ENCODE peak calls at places on chromosomes 16 and 17, in four cellular contexts. U, R, G and H are unnamed samples.

GRCh38 chr16:27284865-27285675 is 16.5 kb upstream of the NSMCE1 start:
- DNase-seq in U (no peak), R (no peak), G (no peak), H (no peak)

GRCh38 chr17:55237826-55238196 is 26.9 kb upstream of the HLF start:
- DNase-seq in R (no peak), U (no peak), G (no peak), H (no peak)

GRCh38 chr17:34173221-34173620 is 81.9 kb upstream of the CCL2 start:
- DNase-seq in U (no peak), R (no peak), G (no peak), H (peak)

GRCh38 chr16:57403965-57404817 is at the start of gene CCL17:
- DNase-seq in G (peak), U (no peak), R (no peak), H (no peak)

GRCh38 chr17:19742495-19742894 is 5.6 kb downstream of the ALDH3A1 start:
- DNase-seq in G (no peak), U (no peak), R (no peak), H (no peak)

GRCh38 chr16:71896688-71897368 is 1.5 kb downstream of the IST1 start:
- DNase-seq in U (no peak), R (no peak), G (no peak), H (no peak)

GRCh38 chr17:47733047-47733413 is at the start of gene TBX21:
- DNase-seq in R (peak), U (peak), G (peak), H (no peak)

GRCh38 chr17:58081641-58082340 is 1.4 kb upstream of the DYNLL2 start:
- DNase-seq in G (no peak), R (no peak), U (no peak), H (no peak)

GRCh38 chr17:45719335-45720071 is 64.6 kb upstream of the CRHR1 start:
- DNase-seq in U (no peak), R (no peak), G (no peak), H (peak)

GRCh38 chr16:3951861-3952332 is 71.4 kb upstream of the CREBBP start:
- DNase-seq in R (no peak), G (no peak), U (no peak), H (no peak)

GRCh38 chr16:10598157-10598556 is 17.8 kb upstream of the EMP2 start:
- DNase-seq in G (peak), U (no peak), R (no peak), H (no peak)

GRCh38 chr17:19867094-19867653 is 562 bp downstream of the ULK2 start:
- DNase-seq in R (peak), U (peak), G (peak), H (peak)

GRCh38 chr16:1903845-1904820 is 14.1 kb downstream of the HS3ST6 start:
- DNase-seq in G (no peak), R (no peak), U (peak), H (no peak)

GRCh38 chr17:79942591-79943353 is 92.9 kb downstream of the TBC1D16 start:
- DNase-seq in G (peak), U (no peak), R (peak), H (no peak)

GRCh38 chr17:44862278-44862914 is 14.7 kb downstream of the HIGD1B start:
- DNase-seq in R (no peak), G (no peak), U (no peak), H (no peak)